ENCODE peak calls at places on chromosomes 4 and X, in nine cellular contexts. Z, M, Q, E, I, S, R, N and A are unnamed samples.

GRCh38 chr4:76993787-76994641 is 44.5 kb downstream of the SEPTIN11 start:
- DNase-seq in Z (no peak), M (no peak), Q (no peak), E (no peak), I (no peak), S (no peak), R (no peak), N (no peak), A (no peak)

GRCh38 chr4:165308606-165309005 is 18.9 kb upstream of the MSMO1 start:
- DNase-seq in Z (no peak), M (no peak), Q (no peak), E (no peak), I (no peak), S (no peak), R (no peak), N (no peak), A (no peak)

GRCh38 chrX:39753296-39753996 is 344.3 kb downstream of the BCOR start:
- DNase-seq in Z (no peak), M (no peak), Q (no peak), E (no peak), I (no peak), S (no peak), R (no peak), N (peak), A (peak)

GRCh38 chrX:114924846-114925245 is 92.6 kb downstream of the IL13RA2 start:
- DNase-seq in Z (no peak), M (no peak), Q (no peak), E (no peak), I (no peak), S (no peak), R (no peak), N (no peak), A (no peak)

GRCh38 chr4:113574636-113575103 is 186.9 kb downstream of the CAMK2D start:
- DNase-seq in Z (no peak), M (no peak), Q (no peak), E (no peak), I (no peak), S (no peak), R (no peak), N (peak), A (no peak)

GRCh38 chr4:8648816-8649630 is 56.5 kb downstream of the CPZ start:
- DNase-seq in Z (no peak), M (no peak), Q (peak), E (no peak), I (no peak), S (no peak), R (no peak), N (no peak), A (peak)

GRCh38 chr4:168453146-168453545 is 27.1 kb downstream of the DDX60L start:
- DNase-seq in Z (no peak), M (no peak), Q (no peak), E (no peak), I (no peak), S (no peak), R (no peak), N (no peak), A (no peak)

GRCh38 chr4:38723114-38723513 is 59.1 kb downstream of the KLF3 start:
- DNase-seq in Z (no peak), M (no peak), Q (no peak), E (no peak), I (no peak), S (no peak), R (peak), N (no peak), A (no peak)

GRCh38 chrX:150205011-150205410 is 158.1 kb upstream of the MAMLD1 start:
- DNase-seq in Z (no peak), M (no peak), Q (no peak), E (no peak), I (no peak), S (no peak), R (no peak), N (no peak), A (peak)

GRCh38 chrX:38220024-38220935 is at the start of gene SRPX:
- DNase-seq in Z (peak), M (peak), Q (no peak), E (no peak), I (peak), S (peak), R (no peak), N (peak), A (peak)

GRCh38 chr4:123838426-123838825 is 441.8 kb downstream of the SPRY1 start:
- DNase-seq in Z (no peak), M (no peak), Q (no peak), E (no peak), I (no peak), S (no peak), R (no peak), N (no peak), A (no peak)

GRCh38 chr4:123844374-123844773 is 447.8 kb downstream of the SPRY1 start:
- DNase-seq in Z (no peak), M (no peak), Q (no peak), E (no peak), I (no peak), S (no peak), R (no peak), N (no peak), A (no peak)

GRCh38 chr4:123840232-123840631 is 443.6 kb downstream of the SPRY1 start:
- DNase-seq in Z (no peak), M (no peak), Q (no peak), E (no peak), I (no peak), S (no peak), R (no peak), N (no peak), A (no peak)

GRCh38 chr4:123843137-123843536 is 446.5 kb downstream of the SPRY1 start:
- DNase-seq in Z (no peak), M (no peak), Q (no peak), E (no peak), I (no peak), S (no peak), R (no peak), N (no peak), A (no peak)

DNA sequence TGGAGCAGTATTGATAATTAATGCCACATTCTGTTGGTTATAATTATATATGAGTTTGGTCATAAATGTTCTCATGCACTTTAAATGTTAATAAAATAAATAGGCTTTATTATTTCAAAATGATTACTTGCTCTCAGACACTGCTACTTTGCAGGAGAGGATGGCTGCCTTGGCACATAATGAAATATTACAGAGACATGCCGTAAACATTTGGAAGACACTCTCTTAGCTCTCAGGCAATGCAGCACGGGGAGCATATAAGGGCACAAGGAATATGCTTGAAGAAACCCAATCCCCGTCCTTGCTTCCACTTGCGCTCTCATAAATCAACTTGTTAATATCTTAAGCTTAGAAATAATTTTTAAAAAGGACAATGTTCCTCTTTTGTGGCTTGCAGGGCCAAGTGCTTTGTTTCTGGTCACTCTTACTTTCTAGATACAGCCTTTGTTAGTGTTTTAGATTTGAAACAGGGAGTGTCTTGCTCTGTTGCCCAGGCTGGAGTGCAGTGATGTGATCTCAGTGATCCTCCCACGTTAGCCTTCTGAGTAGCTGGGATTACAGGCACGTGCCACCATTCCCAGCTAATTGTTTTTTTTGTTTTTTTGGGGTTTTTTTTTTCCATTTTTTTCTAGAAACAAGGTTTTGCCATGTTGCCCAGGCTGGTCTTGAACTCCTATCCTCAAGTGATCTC is 445.0 kb downstream of the SPRY1 start:
- DNase-seq in Z (no peak), M (no peak), Q (no peak), E (no peak), I (no peak), S (no peak), R (no peak), N (no peak), A (no peak)
- TF ChIP-seq POLR2AphosphoS5 in Z (no peak), M (no peak), Q (no peak), E (no peak), I (no peak), S (no peak), R (no peak), N (no peak), A (no peak)

GRCh38 chr4:87119965-87120364 is 100.5 kb downstream of the KLHL8 start:
- DNase-seq in Z (no peak), M (no peak), Q (no peak), E (no peak), I (no peak), S (no peak), R (no peak), N (no peak), A (no peak)

GRCh38 chr4:87121332-87122065 is 98.9 kb downstream of the KLHL8 start:
- DNase-seq in Z (no peak), M (peak), Q (no peak), E (no peak), I (no peak), S (no peak), R (no peak), N (no peak), A (no peak)

GRCh38 chr4:87118826-87119225 is 101.6 kb downstream of the KLHL8 start:
- DNase-seq in Z (no peak), M (no peak), Q (no peak), E (no peak), I (no peak), S (no peak), R (no peak), N (peak), A (no peak)

GRCh38 chr4:87122252-87122651 is 98.2 kb downstream of the KLHL8 start:
- DNase-seq in Z (no peak), M (peak), Q (no peak), E (no peak), I (no peak), S (no peak), R (no peak), N (no peak), A (no peak)

GRCh38 chr4:87120411-87121162 is 99.8 kb downstream of the KLHL8 start:
- DNase-seq in Z (no peak), M (peak), Q (peak), E (peak), I (no peak), S (peak), R (no peak), N (peak), A (no peak)
- TF ChIP-seq POLR2A in Z (no peak), M (peak), Q (no peak), E (no peak), I (no peak), S (no peak), R (no peak), N (no peak), A (no peak)

DNA sequence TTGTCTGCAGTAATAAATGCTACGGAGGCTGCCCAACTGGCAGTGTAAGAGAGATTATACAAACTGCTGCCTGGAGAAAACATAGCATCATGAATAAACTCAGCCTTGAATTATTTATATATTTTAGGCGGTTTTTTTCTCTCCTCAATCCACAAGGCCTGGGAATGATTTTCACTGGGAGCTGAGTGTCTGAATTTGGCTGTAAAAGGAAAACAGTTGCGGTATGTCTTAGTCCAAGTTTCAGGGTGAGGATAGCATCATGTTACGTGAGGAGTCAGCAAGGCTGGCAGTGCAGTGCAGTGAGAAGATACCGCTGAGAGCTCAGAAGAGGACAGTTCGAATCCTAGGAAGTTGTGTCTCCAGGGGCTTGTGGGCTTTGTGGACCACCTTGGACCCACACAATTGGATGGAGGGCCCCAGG is 291.5 kb upstream of the BOD1L1 start:
- DNase-seq in Z (no peak), M (no peak), Q (no peak), E (no peak), I (no peak), S (no peak), R (peak), N (no peak), A (no peak)
- H3K27ac ChIP-seq in Z (no peak), M (peak), Q (peak), E (no peak), I (peak), S (peak), R (peak), N (no peak), A (no peak)

DNA sequence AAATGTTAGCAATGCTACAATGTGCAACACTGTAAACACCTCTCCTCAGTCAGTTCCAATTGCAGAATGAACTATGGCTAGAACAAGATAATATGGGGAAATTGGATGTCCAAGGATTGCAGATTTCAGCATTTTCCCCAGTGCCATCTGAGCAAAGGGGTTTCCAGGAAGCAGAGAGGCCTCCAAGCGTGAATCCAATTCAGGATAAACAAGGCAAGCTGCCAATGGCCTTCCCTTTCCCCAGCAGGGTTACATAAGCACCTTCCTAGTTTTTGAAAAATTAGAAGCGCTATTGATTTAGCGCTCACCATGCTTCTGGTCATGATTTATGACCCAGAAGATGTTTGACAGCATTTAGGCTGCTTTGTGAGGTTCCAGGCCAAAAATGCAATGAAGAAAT is 223.0 kb upstream of the GATB start:
- DNase-seq in Z (no peak), M (no peak), Q (no peak), E (no peak), I (no peak), S (no peak), R (no peak), N (no peak), A (no peak)
- TF ChIP-seq POLR2AphosphoS5 in Z (no peak), M (no peak), Q (no peak), E (no peak), I (no peak), S (no peak), R (no peak), N (no peak), A (no peak)

DNA sequence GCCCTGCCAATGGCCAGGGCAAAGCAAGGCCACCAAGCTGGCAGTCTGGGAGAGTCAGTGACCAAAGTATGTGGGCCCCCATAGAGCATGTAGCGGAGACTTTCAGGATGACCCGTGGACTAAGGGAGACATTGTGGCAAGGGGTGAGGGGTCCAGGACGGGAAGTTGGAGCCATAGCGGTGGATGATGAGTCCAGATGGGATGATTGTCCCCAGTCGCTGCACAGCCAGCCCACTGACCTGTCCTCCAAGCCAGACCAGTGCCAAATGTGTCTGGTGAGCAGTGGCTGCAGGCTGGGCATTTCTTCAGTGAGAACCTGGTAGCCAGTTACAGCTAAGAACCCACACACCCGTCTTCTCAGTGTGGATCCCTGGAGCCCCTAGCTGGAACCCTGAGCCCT is 34.3 kb downstream of the ZNF185 start:
- DNase-seq in Z (no peak), M (no peak), Q (no peak), E (no peak), I (no peak), S (no peak), R (no peak), N (no peak), A (no peak)
- TF ChIP-seq POLR2A in Z (no peak), M (no peak), Q (no peak), E (no peak), I (no peak), S (no peak), R (no peak), N (no peak), A (no peak)

DNA sequence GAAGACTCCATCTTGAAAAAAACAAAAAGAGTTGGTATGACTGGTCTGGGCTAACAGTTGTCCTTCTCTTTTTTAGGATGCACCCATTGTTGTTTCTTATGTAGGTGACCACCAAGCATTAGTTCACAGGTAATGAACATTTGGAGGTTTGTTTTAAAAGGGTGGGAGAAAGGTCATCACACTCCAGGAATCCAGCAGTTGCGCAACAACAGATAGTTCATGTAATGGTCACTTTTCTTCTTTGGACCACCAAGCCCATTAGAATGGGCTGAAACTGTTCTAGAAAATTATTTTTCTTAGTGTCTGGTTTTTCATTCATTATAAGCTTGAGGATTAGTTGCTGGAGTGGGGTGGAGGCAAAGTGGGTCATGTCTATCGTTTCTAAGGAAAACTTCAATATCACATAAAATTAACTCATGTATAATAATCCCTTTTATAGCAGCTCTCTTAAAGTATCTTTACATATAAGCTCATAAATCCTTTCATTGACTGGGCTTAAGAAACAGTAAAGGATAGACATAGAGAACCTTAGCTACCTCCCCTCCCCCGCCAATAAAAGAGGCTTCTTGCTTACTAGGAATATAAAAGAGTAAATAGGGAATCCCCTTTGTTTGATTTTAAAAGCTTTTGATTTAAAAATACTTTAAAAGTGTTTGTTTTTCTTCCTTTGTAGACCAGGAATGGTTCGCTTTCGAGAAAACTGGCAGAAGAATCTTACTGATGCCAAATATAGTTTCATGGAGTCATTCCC is 23.5 kb downstream of the NKAP start:
- DNase-seq in Z (no peak), M (no peak), Q (no peak), E (no peak), I (no peak), S (no peak), R (no peak), N (no peak), A (no peak)
- H3K27ac ChIP-seq in Z (no peak), M (no peak), Q (no peak), E (no peak), I (no peak), S (no peak), R (no peak), N (no peak), A (no peak)

DNA sequence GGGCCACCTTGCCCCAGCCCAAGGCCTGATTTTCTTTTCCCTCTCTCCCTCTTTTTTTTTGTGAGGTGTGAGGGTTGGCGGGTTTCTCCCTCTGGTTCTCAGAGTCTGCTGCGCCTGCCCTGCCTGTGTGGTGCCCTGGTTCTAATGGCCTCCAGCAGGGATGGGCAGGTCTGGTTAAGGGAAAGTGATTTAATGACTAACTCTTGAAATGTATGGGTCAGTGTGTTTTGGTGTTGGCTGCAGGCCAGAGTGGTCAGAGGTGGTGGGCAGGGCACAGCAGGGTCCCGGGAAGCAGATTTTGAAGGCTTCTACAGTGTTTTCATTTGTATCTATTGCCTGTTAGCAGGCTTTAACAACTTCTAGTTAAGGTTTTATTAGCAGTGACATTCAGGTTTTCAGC is 39.0 kb downstream of the JADE1 start:
- DNase-seq in Z (no peak), M (no peak), Q (no peak), E (no peak), I (no peak), S (no peak), R (no peak), N (no peak), A (no peak)
- TF ChIP-seq POLR2AphosphoS5 in Z (no peak), M (no peak), Q (no peak), E (no peak), I (no peak), S (no peak), R (no peak), N (no peak), A (no peak)